ENCODE peak calls at places on chromosomes 11 and 22, in five cellular contexts. One of them, this sample, is unnamed.

GRCh38 chr11:60912223-60912850 is 1.6 kb upstream of the TMEM109 start:
- DNase-seq in lower leg skin: no peak
- DNase-seq in fibroblast of lung: no peak
- DNase-seq in SK-N-SH: no peak
- DNase-seq in bronchial epithelial cell: no peak
- DNase-seq in this sample: no peak

GRCh38 chr11:95647805-95648379 is 141.7 kb downstream of the FAM76B start:
- DNase-seq in lower leg skin: no peak
- DNase-seq in fibroblast of lung: no peak
- DNase-seq in SK-N-SH: no peak
- DNase-seq in bronchial epithelial cell: no peak
- DNase-seq in this sample: no peak

GRCh38 chr11:112049777-112050176 is 24.0 kb downstream of the PIH1D2 start:
- DNase-seq in lower leg skin: no peak
- DNase-seq in fibroblast of lung: no peak
- DNase-seq in SK-N-SH: no peak
- DNase-seq in bronchial epithelial cell: no peak
- DNase-seq in this sample: no peak

GRCh38 chr11:112537846-112538330 is 277.2 kb upstream of the PLET1 start:
- DNase-seq in lower leg skin: no peak
- DNase-seq in fibroblast of lung: no peak
- DNase-seq in SK-N-SH: no peak
- DNase-seq in bronchial epithelial cell: peak; percentile 96
- DNase-seq in this sample: no peak

GRCh38 chr22:48098243-48098935 is 1335.9 kb downstream of the TBC1D22A start:
- DNase-seq in lower leg skin: no peak
- DNase-seq in fibroblast of lung: no peak
- DNase-seq in SK-N-SH: no peak
- DNase-seq in bronchial epithelial cell: no peak
- DNase-seq in this sample: no peak

GRCh38 chr11:128714881-128715280 is 21.0 kb downstream of the FLI1 start:
- DNase-seq in lower leg skin: no peak
- DNase-seq in fibroblast of lung: peak; percentile 100
- DNase-seq in SK-N-SH: no peak
- DNase-seq in bronchial epithelial cell: peak; percentile 70
- DNase-seq in this sample: no peak

GRCh38 chr11:76337469-76337868 is 43.5 kb downstream of the THAP12 start:
- DNase-seq in lower leg skin: no peak
- DNase-seq in fibroblast of lung: no peak
- DNase-seq in SK-N-SH: no peak
- DNase-seq in bronchial epithelial cell: no peak
- DNase-seq in this sample: no peak

GRCh38 chr11:126159719-126160344 is 51.6 kb downstream of the RPUSD4 start:
- DNase-seq in lower leg skin: no peak
- DNase-seq in fibroblast of lung: no peak
- DNase-seq in SK-N-SH: no peak
- DNase-seq in bronchial epithelial cell: no peak
- DNase-seq in this sample: no peak

GRCh38 chr22:41684194-41684593 is 4.5 kb downstream of the SNU13 start:
- DNase-seq in lower leg skin: no peak
- DNase-seq in fibroblast of lung: no peak
- DNase-seq in SK-N-SH: no peak
- DNase-seq in bronchial epithelial cell: no peak
- DNase-seq in this sample: no peak

DNA sequence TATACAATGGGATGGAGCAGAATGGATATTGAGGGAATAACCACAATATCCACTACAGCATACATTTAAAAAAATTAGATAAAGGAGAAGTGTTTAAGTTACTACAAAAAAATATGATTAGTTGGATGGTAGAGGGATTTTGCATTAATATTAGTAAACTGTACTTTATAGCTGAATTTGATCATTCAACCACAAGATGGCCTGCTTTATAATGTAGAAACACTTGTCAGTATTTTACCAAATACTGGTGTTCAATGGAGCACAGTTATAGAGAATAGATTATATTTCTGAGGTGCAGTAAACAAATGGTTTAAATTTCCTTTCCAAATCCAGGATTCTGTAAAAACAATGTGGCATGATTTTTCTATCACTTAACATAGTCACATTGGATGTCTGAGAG is 818.8 kb upstream of the CHORDC1 start:
- DNase-seq in lower leg skin: no peak
- DNase-seq in fibroblast of lung: no peak
- DNase-seq in SK-N-SH: no peak
- DNase-seq in bronchial epithelial cell: peak; percentile 4
- DNase-seq in this sample: no peak
- TF ChIP-seq CTCF in lower leg skin: no peak
- TF ChIP-seq CTCF in fibroblast of lung: peak; percentile 25
- TF ChIP-seq CTCF in SK-N-SH: peak; percentile 50
- TF ChIP-seq CTCF in bronchial epithelial cell: no peak
- TF ChIP-seq CTCF in this sample: no peak

DNA sequence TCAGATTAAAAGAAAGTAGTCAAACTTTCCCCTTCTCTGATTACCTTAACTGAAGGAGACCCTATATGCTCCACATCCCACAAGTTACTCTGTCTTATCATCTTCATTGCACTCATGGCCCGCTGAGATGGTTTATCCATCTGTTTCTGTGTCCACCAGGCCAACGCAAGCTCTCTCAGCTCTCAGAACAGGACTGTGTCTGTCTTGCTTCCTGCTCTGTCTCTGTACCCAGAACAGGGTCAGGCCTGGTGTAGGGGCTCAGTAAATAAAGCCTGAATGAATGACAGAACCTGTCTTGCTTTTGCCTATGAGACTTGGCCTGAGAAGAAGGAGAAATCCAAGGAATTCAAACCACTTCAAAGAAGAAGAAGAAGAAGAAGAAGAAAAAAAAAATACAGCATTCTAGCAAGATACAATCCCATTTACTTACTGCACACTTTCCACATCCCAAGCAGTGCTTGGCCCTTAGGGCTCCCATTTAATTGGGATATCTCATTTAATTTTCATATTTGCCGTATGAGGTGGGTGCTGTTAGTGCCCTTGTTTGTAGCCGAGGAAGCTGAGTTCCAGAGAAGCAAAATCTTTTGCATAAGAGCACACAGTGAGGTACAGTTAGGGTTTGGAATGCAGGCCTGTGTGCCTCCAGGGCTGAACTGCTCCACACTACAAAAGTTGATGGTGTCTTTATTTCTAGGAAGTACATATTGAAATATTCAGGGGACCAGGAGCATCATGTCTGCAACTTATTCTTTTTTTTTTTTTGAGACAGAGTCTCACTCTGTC is 15.7 kb upstream of the TIMP3 start:
- DNase-seq in lower leg skin: no peak
- DNase-seq in fibroblast of lung: no peak
- DNase-seq in SK-N-SH: no peak
- DNase-seq in bronchial epithelial cell: no peak
- DNase-seq in this sample: no peak
- TF ChIP-seq CTCF in lower leg skin: no peak
- TF ChIP-seq CTCF in fibroblast of lung: no peak
- TF ChIP-seq CTCF in SK-N-SH: no peak
- TF ChIP-seq CTCF in bronchial epithelial cell: no peak
- TF ChIP-seq CTCF in this sample: no peak

DNA sequence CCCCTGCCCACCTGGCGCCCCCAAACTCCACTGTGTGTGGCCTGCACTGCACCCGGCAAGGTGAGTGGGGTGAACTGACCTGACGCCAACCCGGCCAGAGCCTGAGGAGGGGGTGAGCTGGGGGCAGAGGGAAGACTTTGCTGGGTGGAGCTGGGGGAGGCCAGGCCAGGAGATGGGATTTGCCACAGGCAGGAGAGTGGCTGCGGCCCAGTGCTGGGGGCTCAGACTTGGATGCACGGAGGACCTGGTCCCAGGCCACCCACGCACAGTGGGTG is 17.8 kb upstream of the FLRT1 start:
- DNase-seq in lower leg skin: no peak
- DNase-seq in fibroblast of lung: no peak
- DNase-seq in SK-N-SH: no peak
- DNase-seq in bronchial epithelial cell: no peak
- DNase-seq in this sample: no peak
- TF ChIP-seq CTCF in lower leg skin: no peak
- TF ChIP-seq CTCF in fibroblast of lung: no peak
- TF ChIP-seq CTCF in SK-N-SH: no peak
- TF ChIP-seq CTCF in bronchial epithelial cell: no peak
- TF ChIP-seq CTCF in this sample: no peak

DNA sequence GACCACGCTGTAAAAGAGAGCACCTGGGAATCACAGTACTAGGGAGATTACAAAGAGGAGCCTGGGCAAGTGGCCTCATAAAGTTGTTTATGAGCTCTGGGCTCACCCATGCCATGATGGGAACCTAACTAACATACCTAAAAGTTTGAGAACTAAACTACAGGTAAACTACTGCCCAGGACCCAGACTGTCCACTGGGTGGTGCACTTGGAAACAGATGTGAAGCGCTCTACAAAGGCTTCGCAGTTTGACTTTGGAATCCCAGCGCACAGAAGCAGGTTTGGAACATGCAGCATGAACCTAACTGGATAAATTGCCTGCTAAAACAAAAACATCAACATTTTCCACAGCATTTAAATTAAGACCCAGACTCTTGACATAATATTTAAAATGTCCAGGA is 418.6 kb downstream of the FAM181B start:
- DNase-seq in lower leg skin: no peak
- DNase-seq in fibroblast of lung: no peak
- DNase-seq in SK-N-SH: peak; percentile 16
- DNase-seq in bronchial epithelial cell: peak; percentile 27
- DNase-seq in this sample: peak; percentile 68
- TF ChIP-seq CTCF in lower leg skin: no peak
- TF ChIP-seq CTCF in fibroblast of lung: no peak
- TF ChIP-seq CTCF in SK-N-SH: peak; percentile 56
- TF ChIP-seq CTCF in bronchial epithelial cell: peak; percentile 53
- TF ChIP-seq CTCF in this sample: peak; percentile 31